ENCODE peak calls at places on chromosomes 12 and 14, in six cellular contexts. R is PC-3, C is iris pigment epithelial cell, L is HCEC 1CT, Z is left colon, I is left kidney. F is an unnamed sample.

GRCh38 chr14:105126970-105127307 is 41.6 kb downstream of the JAG2 start:
- DNase-seq in R (no peak), C (no peak), L (no peak), Z (no peak), I (no peak), F (no peak)

GRCh38 chr14:96267336-96267735 is 11.3 kb downstream of the BDKRB1 start:
- DNase-seq in R (no peak), C (peak; percentile 82), L (peak; percentile 49), Z (no peak), I (peak; percentile 45), F (peak; percentile 91)

GRCh38 chr14:69153848-69154208 is 909 bp upstream of the DCAF5 start:
- DNase-seq in R (no peak), C (peak; percentile 23), L (no peak), Z (peak; percentile 32), I (peak; percentile 65), F (no peak)

GRCh38 chr12:76199808-76200207 is 115.3 kb upstream of the NAP1L1 start:
- DNase-seq in R (no peak), C (peak; percentile 87), L (peak; percentile 51), Z (no peak), I (no peak), F (peak; percentile 89)

GRCh38 chr12:108638141-108638823 is 4.6 kb upstream of the SELPLG start:
- DNase-seq in R (no peak), C (no peak), L (no peak), Z (no peak), I (peak; percentile 84), F (no peak)

GRCh38 chr14:65415613-65416012 is 3.1 kb downstream of the FUT8 start:
- DNase-seq in R (no peak), C (no peak), L (no peak), Z (no peak), I (no peak), F (no peak)

GRCh38 chr14:53571990-53572389 is 384.6 kb downstream of the BMP4 start:
- DNase-seq in R (no peak), C (no peak), L (no peak), Z (peak; percentile 5), I (peak; percentile 92), F (peak; percentile 18)

GRCh38 chr12:30169839-30170591 is 386.3 kb upstream of the TMTC1 start:
- DNase-seq in R (no peak), C (no peak), L (no peak), Z (no peak), I (peak; percentile 68), F (no peak)

F was measured in IMR-90.